ENCODE peak calls at places on chromosomes 7 and 10, in four cellular contexts. Z, Y, P and U are unnamed samples.

GRCh38 chr10:104937528-104937927 is 296.4 kb downstream of the SORCS3 start:
- DNase-seq in Z (no peak), Y (peak), P (peak), U (no peak)

GRCh38 chr7:46003896-46004875 is 83.1 kb upstream of the IGFBP3 start:
- DNase-seq in Z (no peak), Y (peak), P (no peak), U (no peak)

GRCh38 chr10:78914502-78915330 is 154.1 kb upstream of the ZMIZ1 start:
- DNase-seq in Z (no peak), Y (no peak), P (no peak), U (no peak)

GRCh38 chr7:121026577-121027111 is 38.1 kb downstream of the CPED1 start:
- DNase-seq in Z (no peak), Y (no peak), P (no peak), U (no peak)

GRCh38 chr7:113890326-113891030 is 28.3 kb downstream of the PPP1R3A start:
- DNase-seq in Z (no peak), Y (peak), P (no peak), U (no peak)

GRCh38 chr7:12648704-12649261 is 38.6 kb upstream of the ARL4A start:
- DNase-seq in Z (no peak), Y (no peak), P (peak), U (no peak)

GRCh38 chr10:133379152-133379800 is at the start of gene PAOX:
- DNase-seq in Z (peak), Y (peak), P (peak), U (no peak)

GRCh38 chr7:134755422-134756022 is 23.9 kb upstream of the CALD1 start:
- DNase-seq in Z (no peak), Y (no peak), P (no peak), U (no peak)

GRCh38 chr10:103911021-103911459 is 6.9 kb downstream of the STN1 start:
- DNase-seq in Z (no peak), Y (no peak), P (no peak), U (no peak)

GRCh38 chr7:36765605-36766004 is 41.3 kb upstream of the AOAH start:
- DNase-seq in Z (peak), Y (no peak), P (peak), U (no peak)

GRCh38 chr7:120398284-120399000 is 125.5 kb downstream of the KCND2 start:
- DNase-seq in Z (no peak), Y (no peak), P (no peak), U (no peak)

GRCh38 chr10:127875916-127876315 is 16.8 kb downstream of the CLRN3 start:
- DNase-seq in Z (no peak), Y (no peak), P (no peak), U (no peak)

GRCh38 chr7:156028521-156028920 is 216.3 kb upstream of the SHH start:
- DNase-seq in Z (no peak), Y (no peak), P (no peak), U (no peak)

GRCh38 chr7:151167197-151167911 is at the start of gene GBX1:
- DNase-seq in Z (peak), Y (no peak), P (no peak), U (no peak)

GRCh38 chr10:9504227-9504626 is 1449.7 kb downstream of the GATA3 start:
- DNase-seq in Z (no peak), Y (no peak), P (no peak), U (no peak)

GRCh38 chr10:104080762-104081161 is 4.9 kb downstream of the COL17A1 start:
- DNase-seq in Z (no peak), Y (peak), P (peak), U (no peak)

GRCh38 chr10:88952647-88953111 is at the start of gene ACTA2:
- DNase-seq in Z (no peak), Y (peak), P (no peak), U (no peak)

GRCh38 chr10:107442035-107442505 is 277.6 kb upstream of the SORCS1 start:
- DNase-seq in Z (no peak), Y (peak), P (no peak), U (no peak)

GRCh38 chr7:142539901-142540300 is 209.4 kb upstream of the PRSS1 start:
- DNase-seq in Z (no peak), Y (peak), P (no peak), U (no peak)

DNA sequence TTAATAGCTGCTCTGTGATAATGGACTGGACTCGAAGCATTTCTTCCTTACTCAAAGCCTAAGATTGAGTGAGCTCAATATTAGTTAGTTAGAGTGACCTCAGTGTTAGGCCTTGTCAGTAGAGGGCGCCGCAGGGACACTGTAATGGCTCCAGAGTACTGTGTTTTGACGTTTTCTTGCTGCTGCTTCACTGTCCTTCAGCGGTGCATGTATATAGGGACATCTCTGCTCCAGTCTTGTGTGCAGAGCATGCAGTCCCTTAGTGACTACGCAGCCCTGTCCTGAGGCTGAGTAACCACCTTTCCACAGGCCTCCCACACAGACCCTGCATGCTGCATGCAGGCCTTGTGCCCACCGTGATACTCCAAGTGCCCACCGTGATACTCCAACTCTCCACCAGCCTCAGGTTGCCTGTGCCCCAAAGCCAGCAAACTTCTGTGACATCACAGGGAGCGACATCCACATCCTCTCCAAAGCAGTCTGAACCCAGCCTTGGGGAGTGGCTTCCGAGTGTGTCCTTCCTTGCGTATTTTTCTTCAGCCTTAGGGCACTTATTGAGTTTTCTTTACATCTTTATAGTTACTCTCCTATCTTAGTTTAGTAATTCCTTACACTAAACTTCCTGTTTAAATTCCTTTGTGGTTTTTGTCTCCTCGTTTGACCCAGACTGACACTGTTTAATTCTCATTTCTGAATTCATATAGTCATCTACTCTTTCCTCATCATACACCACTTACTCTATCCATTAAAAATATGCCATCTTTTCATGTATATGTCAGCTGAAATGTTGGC is 118.2 kb downstream of the JAZF1 start:
- DNase-seq in Z (peak), Y (peak), P (peak), U (peak)
- H4K8ac ChIP-seq in Z (no peak), Y (peak), P (no peak), U (no peak)

GRCh38 chr10:124233546-124234138 is 140.2 kb upstream of the CHST15 start:
- DNase-seq in Z (no peak), Y (no peak), P (no peak), U (no peak)
- H4K8ac ChIP-seq in Z (no peak), Y (no peak), P (no peak), U (peak)

DNA sequence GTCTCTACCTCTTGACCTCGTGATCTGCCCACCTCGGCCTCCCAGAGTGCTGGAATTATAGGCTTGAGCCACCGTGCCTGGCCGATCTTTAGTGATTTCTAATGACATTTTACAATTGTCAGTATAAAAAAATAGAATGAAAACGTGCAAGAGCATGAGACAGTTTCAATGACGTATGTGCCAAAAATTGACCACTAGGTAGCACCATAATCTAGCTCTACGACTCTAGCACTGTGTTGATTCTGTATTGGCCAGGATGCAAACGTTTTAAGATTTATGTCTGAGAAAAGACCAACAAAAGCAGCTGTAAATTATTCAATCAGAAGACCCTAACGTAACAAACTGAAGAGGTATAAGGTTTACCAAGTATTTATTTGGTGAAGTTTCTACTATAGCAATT is 25.4 kb upstream of the EXOC6 start:
- DNase-seq in Z (no peak), Y (peak), P (no peak), U (no peak)
- H4K8ac ChIP-seq in Z (no peak), Y (peak), P (no peak), U (no peak)

DNA sequence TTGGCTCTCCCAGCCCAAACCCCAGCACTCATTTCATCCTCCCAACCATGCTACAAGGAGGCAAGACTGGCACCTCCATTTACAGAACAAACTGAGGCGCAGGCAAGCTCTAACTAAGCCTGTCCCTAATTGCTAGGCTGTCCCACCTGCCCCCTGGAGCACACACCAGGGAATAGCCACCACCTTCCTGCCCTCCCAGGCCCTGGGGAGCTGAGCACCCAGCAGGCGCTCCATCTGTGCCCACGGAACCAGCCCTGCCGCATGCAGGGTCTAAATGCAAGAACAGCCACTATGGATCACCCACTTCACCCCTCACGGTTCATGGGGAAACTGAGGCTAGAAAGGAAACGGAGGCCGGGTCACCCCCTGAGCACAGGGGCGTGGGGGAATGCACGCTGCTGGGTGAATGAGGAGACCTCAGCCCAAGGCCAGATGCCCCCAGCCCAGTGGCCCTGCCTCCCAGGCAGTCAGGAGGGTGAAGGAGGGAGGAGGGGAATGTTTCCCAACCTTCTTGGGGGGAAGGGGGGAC is 16.5 kb downstream of the PDGFA start:
- DNase-seq in Z (no peak), Y (no peak), P (no peak), U (no peak)
- H4K8ac ChIP-seq in Z (no peak), Y (no peak), P (no peak), U (no peak)